ENCODE peak calls at places on chromosomes 1 and 21, in six cellular contexts. I is IMR-90, Z is GM23248, P is astrocyte, G is SK-N-MC, D is fibroblast of lung. Y is an unnamed sample. For H3K9me3 and H3K36me3, the result is how much of the 10 kb centered on the place peaks cover.

GRCh38 chr21:17726047-17726446 is 93.1 kb downstream of the C21orf91 start:
- DNase-seq in P (no peak), G (no peak), Z (peak), D (no peak), I (peak), Y (no peak)

GRCh38 chr1:153560771-153561170 is 4.9 kb downstream of the S100A2 start:
- DNase-seq in P (no peak), D (no peak), I (no peak), Z (no peak), G (no peak), Y (no peak)

GRCh38 chr1:116424863-116425262 is 51.8 kb downstream of the ATP1A1 start:
- DNase-seq in Z (no peak), G (no peak), D (no peak), I (no peak), P (no peak), Y (no peak)

GRCh38 chr1:202630541-202630940 is 79.7 kb downstream of the SYT2 start:
- DNase-seq in D (no peak), I (no peak), Z (no peak), G (no peak), P (no peak), Y (no peak)

GRCh38 chr1:2314297-2314802 is 77.0 kb downstream of the MORN1 start:
- DNase-seq in P (no peak), Z (peak), D (peak), I (peak), G (no peak), Y (peak)

GRCh38 chr1:154325583-154326545 is 539 bp downstream of the ATP8B2 start:
- DNase-seq in I (peak), G (no peak), D (peak), Z (peak), P (peak), Y (peak)

GRCh38 chr1:166343276-166343675 is 176.5 kb upstream of the FAM78B start:
- DNase-seq in Z (no peak), P (no peak), D (no peak), G (no peak), I (no peak), Y (no peak)

GRCh38 chr1:226309398-226310122 is 596 bp upstream of the LIN9 start:
- DNase-seq in Z (peak), P (no peak), G (no peak), D (peak), I (no peak), Y (peak)

GRCh38 chr21:29376556-29376955 is 77.8 kb downstream of the BACH1 start:
- DNase-seq in P (no peak), G (no peak), Z (peak), D (peak), I (no peak), Y (no peak)

GRCh38 chr1:247576514-247576913 is 11.6 kb upstream of the OR2G2 start:
- DNase-seq in I (no peak), P (no peak), G (no peak), D (no peak), Z (peak), Y (no peak)

GRCh38 chr1:118862755-118863154 is 125.4 kb downstream of the TBX15 start:
- DNase-seq in D (no peak), P (peak), I (no peak), Z (no peak), G (no peak), Y (no peak)

GRCh38 chr1:23167353-23168078 is 1.1 kb downstream of the LUZP1 start:
- DNase-seq in G (no peak), Z (peak), D (peak), I (peak), P (peak), Y (peak)

GRCh38 chr1:222454782-222455181 is 93.1 kb downstream of the HHIPL2 start:
- DNase-seq in P (peak), D (no peak), G (no peak), I (peak), Z (peak), Y (no peak)

GRCh38 chr1:115764541-115764940 is 4.0 kb downstream of the CASQ2 start:
- DNase-seq in D (peak), I (peak), G (no peak), P (no peak), Z (peak), Y (no peak)

GRCh38 chr21:44458971-44459711 is 3.8 kb downstream of the LRRC3 start:
- DNase-seq in D (no peak), I (no peak), Z (no peak), P (no peak), G (no peak), Y (peak)

GRCh38 chr1:109919271-109919670 is 8.6 kb downstream of the CSF1 start:
- DNase-seq in I (no peak), G (no peak), D (no peak), P (no peak), Z (no peak), Y (no peak)

GRCh38 chr1:36257375-36257767 is 33.1 kb downstream of the THRAP3 start:
- DNase-seq in G (no peak), Z (peak), I (no peak), P (no peak), D (no peak), Y (no peak)

GRCh38 chr1:216705686-216706085 is 17.5 kb downstream of the ESRRG start:
- DNase-seq in P (no peak), I (no peak), D (no peak), Z (no peak), G (no peak), Y (no peak)

GRCh38 chr1:160096491-160097116 is 1.8 kb downstream of the IGSF8 start:
- DNase-seq in P (no peak), G (no peak), I (peak), Z (peak), D (peak), Y (peak)

GRCh38 chr1:206935491-206936067 is 10.7 kb downstream of the PIGR start:
- DNase-seq in D (no peak), Z (peak), G (no peak), P (no peak), I (peak), Y (peak)

GRCh38 chr21:33026878-33027400 is 1.2 kb downstream of the OLIG2 start:
- DNase-seq in Z (peak), G (no peak), I (peak), P (peak), D (no peak), Y (no peak)

GRCh38 chr1:54227091-54227602 is 27.2 kb downstream of the MRPL37 start:
- DNase-seq in D (peak), I (peak), G (no peak), P (peak), Z (peak), Y (peak)

GRCh38 chr1:93662481-93663190 is 19.0 kb downstream of the BCAR3 start:
- DNase-seq in Z (peak), P (peak), D (no peak), I (peak), G (no peak), Y (no peak)

GRCh38 chr1:211517006-211517405 is 25.0 kb upstream of the RD3 start:
- DNase-seq in Z (no peak), I (no peak), P (no peak), D (no peak), G (no peak), Y (no peak)

GRCh38 chr1:210053126-210053525 is 115.1 kb downstream of the SYT14 start:
- DNase-seq in D (no peak), Z (no peak), G (no peak), I (no peak), P (no peak), Y (no peak)

GRCh38 chr1:37925316-37925715 is 21.5 kb downstream of the INPP5B start:
- DNase-seq in I (no peak), D (no peak), G (no peak), Z (no peak), P (no peak), Y (no peak)

GRCh38 chr21:28826569-28826968 is 166.1 kb downstream of the LTN1 start:
- DNase-seq in G (no peak), Z (no peak), D (no peak), I (no peak), P (no peak), Y (no peak)

GRCh38 chr1:37509181-37509580 is 5.4 kb downstream of the MEAF6 start:
- DNase-seq in Z (peak), I (peak), D (no peak), P (peak), G (no peak), Y (no peak)

DNA sequence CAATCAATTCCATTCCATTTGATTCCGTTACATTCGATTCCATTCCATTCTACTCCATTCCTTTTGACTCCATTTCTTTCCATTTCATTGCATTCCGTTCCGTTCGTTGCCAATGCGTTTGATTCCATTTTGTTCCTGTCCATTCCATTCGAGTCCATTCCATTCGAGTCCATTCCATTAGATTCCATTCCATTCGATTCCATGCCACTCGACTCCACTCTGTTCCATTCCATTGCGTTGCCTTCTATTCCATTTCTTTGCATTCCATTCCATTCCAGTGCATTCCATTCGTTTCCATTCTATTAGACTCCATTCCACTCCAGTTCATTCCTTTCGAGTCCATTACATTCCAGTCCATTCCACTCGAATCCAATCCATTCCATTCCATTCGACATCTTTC is 2587.5 kb upstream of the TPTE start:
- DNase-seq in P (no peak), D (no peak), G (no peak), Z (no peak), I (no peak), Y (no peak)
- H3K9me3 ChIP-seq in P (half or more), D (under half), G (under half), Z (under half), I (under half), Y (half or more)

DNA sequence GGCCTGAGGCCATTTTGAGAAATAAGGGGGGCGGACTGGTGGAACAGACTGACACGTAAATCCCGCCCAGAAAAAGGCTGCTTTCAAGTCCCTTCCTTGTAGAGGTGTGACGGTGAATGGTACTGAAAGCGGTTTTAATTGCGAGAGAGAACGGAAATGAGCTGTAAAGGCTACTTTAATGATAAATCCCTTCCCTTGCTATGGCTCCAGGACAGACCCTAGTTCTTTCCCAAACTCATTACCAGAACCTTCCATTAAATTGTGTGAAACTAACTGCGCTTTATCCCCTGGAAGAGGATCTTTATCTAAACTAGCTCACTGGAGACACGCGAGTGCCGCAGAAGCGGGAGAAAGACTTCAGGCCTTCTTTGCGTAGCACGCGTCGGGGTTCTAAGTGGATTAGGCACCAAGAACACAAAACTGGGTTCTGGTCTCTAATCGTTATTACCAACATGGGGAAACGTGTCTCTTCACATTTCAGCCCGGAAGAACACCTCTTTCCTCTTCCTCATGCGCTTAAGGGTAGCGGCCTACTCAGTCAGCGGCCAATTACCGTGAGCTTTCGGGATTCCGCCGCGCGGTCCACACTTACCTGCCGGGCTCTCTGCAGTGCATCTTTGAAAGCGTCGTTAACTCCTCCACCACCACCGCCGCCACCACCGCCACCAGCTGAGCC is 441 bp downstream of the FUBP1 start:
- DNase-seq in G (peak), D (peak), I (peak), P (peak), Z (peak), Y (peak)
- H3K36me3 ChIP-seq in G (under half), D (under half), I (under half), P (under half), Z (under half), Y (under half)

DNA sequence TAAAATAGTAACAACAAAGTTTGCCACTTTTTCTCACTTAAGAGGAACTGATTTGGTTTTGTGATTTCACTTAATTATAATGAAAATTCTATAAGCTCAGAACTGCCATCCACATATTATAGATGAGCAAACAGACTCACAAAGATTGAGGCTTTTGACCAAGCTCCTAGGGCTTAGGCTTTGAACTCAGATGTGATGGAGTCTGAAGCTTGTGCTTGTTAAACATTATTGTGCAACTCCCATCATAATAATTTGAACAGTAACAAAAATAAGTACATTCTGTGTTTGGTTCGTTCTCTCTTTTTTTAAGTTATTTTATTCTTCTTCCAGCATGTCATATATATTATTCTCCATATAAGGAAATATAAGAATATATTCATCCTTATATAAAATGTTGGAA is 403.4 kb downstream of the PTPRC start:
- DNase-seq in I (no peak), P (no peak), Z (no peak), G (no peak), D (no peak), Y (no peak)
- H3K9ac ChIP-seq in I (no peak), P (no peak), Z (no peak), G (no peak), D (no peak), Y (no peak)

DNA sequence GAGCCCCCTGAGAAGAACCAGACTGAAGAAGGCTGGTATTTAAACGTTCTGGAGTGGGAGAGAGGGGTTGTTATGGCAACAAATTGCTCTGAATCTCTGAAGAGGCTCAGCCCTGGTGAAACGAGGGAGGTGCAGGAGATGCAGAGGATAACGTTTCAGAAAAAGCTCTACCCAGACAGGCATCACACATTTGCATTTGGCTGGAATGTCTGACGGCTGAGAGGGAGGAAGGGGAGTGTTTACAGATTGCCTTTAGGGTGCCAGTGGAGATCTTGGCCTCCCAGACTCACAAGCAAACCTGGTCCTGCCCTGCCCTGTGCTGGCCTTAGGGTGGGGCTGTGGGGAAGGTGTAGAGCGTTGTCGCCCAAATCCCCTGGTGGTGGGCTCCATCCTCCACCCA is 169.0 kb upstream of the AJAP1 start:
- DNase-seq in P (no peak), Z (no peak), I (no peak), G (no peak), D (no peak), Y (no peak)
- H3K9me3 ChIP-seq in P (under half), Z (under half), I (half or more), G (under half), D (under half), Y (under half)

GRCh38 chr1:46193984-46194570 is 4.2 kb downstream of the POMGNT1 start:
- DNase-seq in G (no peak), I (no peak), D (no peak), P (no peak), Z (no peak), Y (no peak)

GRCh38 chr1:46188295-46189030 is 9.8 kb downstream of the POMGNT1 start:
- DNase-seq in I (no peak), Z (peak), P (no peak), G (no peak), D (no peak), Y (no peak)

GRCh38 chr1:46191033-46191701 is 7.1 kb downstream of the POMGNT1 start:
- DNase-seq in D (no peak), I (peak), G (no peak), P (no peak), Z (no peak), Y (no peak)

GRCh38 chr1:46187106-46187869 is 10.9 kb downstream of the POMGNT1 start:
- DNase-seq in Z (no peak), G (no peak), P (no peak), D (no peak), I (no peak), Y (no peak)

DNA sequence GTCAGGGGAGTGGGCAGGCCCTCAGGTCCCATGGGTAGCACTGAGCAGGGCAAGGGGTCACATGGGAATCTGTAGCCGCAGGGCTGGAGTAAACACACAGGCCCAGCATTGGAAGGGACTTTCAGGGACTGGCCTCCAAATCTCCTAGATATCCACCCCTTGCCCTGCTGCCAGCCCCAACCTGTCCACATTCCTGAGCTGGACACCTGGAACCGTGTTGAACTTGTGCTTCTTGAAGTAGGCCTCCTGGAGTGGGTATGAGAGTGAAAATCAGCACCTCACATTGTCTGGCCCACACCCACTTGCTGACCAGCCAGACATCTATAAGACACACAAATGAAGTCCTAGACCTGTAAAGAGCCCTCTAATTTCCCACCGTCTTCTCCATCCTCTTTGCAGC is 7.7 kb downstream of the POMGNT1 start:
- DNase-seq in I (no peak), P (no peak), D (no peak), Z (no peak), G (no peak), Y (no peak)
- H3K36me3 ChIP-seq in I (under half), P (under half), D (under half), Z (under half), G (under half), Y (under half)